ENCODE peak calls at places on chromosomes 13 and 19, in seven cellular contexts. V is astrocyte of the spinal cord; H is nephron progenitor cell; D is CD4-positive, alpha-beta T cell; F is AG04449; U is upper lobe of right lung; I is cardiac fibroblast. A is an unnamed sample.

GRCh38 chr13:26991508-26992181 is 180.0 kb downstream of the USP12 start:
- DNase-seq in V (no peak), H (no peak), D (no peak), F (no peak), U (no peak), I (no peak), A (no peak)

GRCh38 chr19:46574533-46574932 is 26.6 kb upstream of the CALM3 start:
- DNase-seq in V (no peak), H (no peak), D (peak; percentile 11), F (no peak), U (no peak), I (no peak), A (no peak)

GRCh38 chr19:31270897-31271568 is 78.2 kb downstream of the TSHZ3 start:
- DNase-seq in V (peak; percentile 85), H (peak; percentile 35), D (no peak), F (no peak), U (peak; percentile 37), I (peak; percentile 67), A (no peak)

GRCh38 chr13:113050856-113051431 is 54.6 kb upstream of the F7 start:
- DNase-seq in V (no peak), H (peak; percentile 35), D (no peak), F (no peak), U (no peak), I (no peak), A (no peak)

GRCh38 chr19:57334191-57334590 is 13.9 kb downstream of the ZNF543 start:
- DNase-seq in V (no peak), H (no peak), D (no peak), F (no peak), U (no peak), I (peak; percentile 14), A (no peak)

GRCh38 chr13:50887153-50887552 is 22.4 kb upstream of the RNASEH2B start:
- DNase-seq in V (no peak), H (no peak), D (no peak), F (no peak), U (no peak), I (no peak), A (no peak)

GRCh38 chr19:47305309-47305751 is 4.3 kb upstream of the C5AR1 start:
- DNase-seq in V (peak; percentile 86), H (peak; percentile 85), D (peak; percentile 46), F (peak; percentile 41), U (peak; percentile 84), I (peak; percentile 96), A (peak; percentile 75)

GRCh38 chr13:113029061-113029445 is 60.0 kb downstream of the MCF2L start:
- DNase-seq in V (no peak), H (no peak), D (no peak), F (no peak), U (no peak), I (no peak), A (no peak)

GRCh38 chr19:27705896-27706295 is 1507.1 kb downstream of the UQCRFS1 start:
- DNase-seq in V (no peak), H (no peak), D (no peak), F (no peak), U (no peak), I (no peak), A (no peak)

GRCh38 chr13:23506821-23507210 is 63.4 kb upstream of the TNFRSF19 start:
- DNase-seq in V (peak; percentile 90), H (peak; percentile 8), D (no peak), F (peak; percentile 76), U (no peak), I (peak; percentile 86), A (no peak)

GRCh38 chr19:52923782-52924593 is 760 bp upstream of the ZNF888 start:
- DNase-seq in V (no peak), H (no peak), D (no peak), F (no peak), U (peak; percentile 87), I (peak; percentile 49), A (peak; percentile 35)

GRCh38 chr19:29532097-29532496 is 6.3 kb downstream of the VSTM2B start:
- DNase-seq in V (no peak), H (no peak), D (no peak), F (no peak), U (no peak), I (no peak), A (no peak)

GRCh38 chr19:5536337-5536894 is 31.3 kb downstream of the TINCR start:
- DNase-seq in V (peak; percentile 61), H (peak; percentile 82), D (no peak), F (no peak), U (peak; percentile 80), I (peak; percentile 26), A (peak; percentile 68)

GRCh38 chr13:35912841-35913240 is 218.3 kb downstream of the DCLK1 start:
- DNase-seq in V (no peak), H (no peak), D (no peak), F (no peak), U (no peak), I (no peak), A (no peak)
- TF ChIP-seq CTCF in V (no peak), H (no peak), D (no peak), F (no peak), U (no peak), I (no peak), A (no peak)

GRCh38 chr13:76385606-76386005 is 500.6 kb downstream of the KCTD12 start:
- DNase-seq in V (no peak), H (no peak), D (no peak), F (no peak), U (no peak), I (peak; percentile 24), A (no peak)
- TF ChIP-seq CTCF in V (no peak), H (no peak), D (no peak), F (no peak), U (no peak), I (no peak), A (no peak)

DNA sequence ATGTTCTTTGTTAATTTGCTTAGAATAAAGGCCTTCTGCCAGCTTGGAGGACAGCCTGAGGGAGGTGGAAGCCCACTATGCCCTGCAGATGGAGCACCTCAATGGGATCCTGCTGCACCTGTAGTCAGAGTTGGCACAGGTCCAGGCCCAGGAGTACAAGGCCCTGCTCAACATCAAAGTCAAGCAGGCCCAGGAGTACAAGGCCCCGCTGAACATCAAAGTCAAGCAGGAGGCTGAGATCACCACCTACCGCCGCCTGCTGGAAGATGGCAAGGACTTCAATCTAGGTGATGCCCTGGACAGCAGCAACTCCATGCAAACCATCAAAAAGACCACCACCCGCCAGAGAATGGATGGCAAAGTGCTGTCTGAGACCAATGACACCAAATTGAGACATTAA is 41.7 kb downstream of the ZNF85 start:
- DNase-seq in V (no peak), H (no peak), D (no peak), F (no peak), U (no peak), I (no peak), A (no peak)
- TF ChIP-seq CTCF in V (no peak), H (no peak), D (no peak), F (no peak), U (no peak), I (no peak), A (no peak)

GRCh38 chr13:49789961-49790360 is 2.5 kb downstream of the KPNA3 start:
- DNase-seq in V (no peak), H (no peak), D (no peak), F (no peak), U (no peak), I (no peak), A (no peak)

GRCh38 chr13:49791753-49792549 is 531 bp downstream of the KPNA3 start:
- DNase-seq in V (peak; percentile 50), H (peak; percentile 67), D (peak; percentile 31), F (no peak), U (peak; percentile 82), I (peak; percentile 43), A (peak; percentile 54)

GRCh38 chr13:49791214-49791752 is 1.2 kb downstream of the KPNA3 start:
- DNase-seq in V (peak; percentile 51), H (no peak), D (no peak), F (no peak), U (no peak), I (peak; percentile 41), A (peak; percentile 4)

GRCh38 chr13:49792550-49793324 is at the start of gene KPNA3:
- DNase-seq in V (peak; percentile 99), H (peak; percentile 95), D (peak; percentile 96), F (peak; percentile 76), U (peak; percentile 98), I (peak; percentile 96), A (peak; percentile 91)
- TF ChIP-seq CTCF in V (no peak), H (no peak), D (no peak), F (peak; percentile 14), U (no peak), I (no peak), A (no peak)

DNA sequence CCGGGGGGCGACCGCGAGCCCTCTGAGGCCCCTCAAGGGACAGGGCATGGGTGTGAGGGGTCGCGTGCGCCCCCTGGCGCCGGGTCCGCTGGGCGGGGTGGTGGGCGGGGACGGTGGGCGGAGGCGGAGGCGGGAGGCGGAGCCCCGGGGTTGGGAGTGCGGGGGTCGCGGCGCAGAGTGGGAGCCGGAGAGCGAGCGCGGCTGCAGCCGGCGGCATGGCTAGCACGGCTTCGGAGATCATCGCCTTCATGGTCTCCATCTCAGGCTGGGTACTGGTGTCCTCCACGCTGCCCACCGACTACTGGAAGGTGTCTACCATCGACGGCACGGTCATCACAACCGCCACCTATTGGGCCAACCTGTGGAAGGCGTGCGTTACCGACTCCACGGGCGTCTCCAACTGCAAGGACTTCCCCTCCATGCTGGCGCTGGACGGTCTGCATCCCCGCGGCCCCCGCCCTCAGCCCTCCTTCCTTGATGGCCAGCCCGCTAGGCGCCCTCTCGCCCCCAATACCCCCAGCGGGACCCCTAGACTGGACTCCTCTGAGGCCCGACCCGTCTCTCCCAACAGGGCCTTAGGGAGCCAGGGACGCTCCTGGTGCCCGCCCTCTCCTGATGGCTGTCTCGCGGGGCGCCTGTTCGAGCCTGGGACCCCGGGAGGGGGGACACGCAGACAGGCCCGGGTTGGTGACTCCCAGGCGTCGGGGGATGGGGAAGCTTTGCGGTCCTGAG is at the start of gene CLDN10:
- DNase-seq in V (no peak), H (peak; percentile 84), D (no peak), F (no peak), U (no peak), I (no peak), A (peak; percentile 78)
- TF ChIP-seq CTCF in V (no peak), H (peak; percentile 63), D (no peak), F (no peak), U (no peak), I (no peak), A (peak; percentile 73)

DNA sequence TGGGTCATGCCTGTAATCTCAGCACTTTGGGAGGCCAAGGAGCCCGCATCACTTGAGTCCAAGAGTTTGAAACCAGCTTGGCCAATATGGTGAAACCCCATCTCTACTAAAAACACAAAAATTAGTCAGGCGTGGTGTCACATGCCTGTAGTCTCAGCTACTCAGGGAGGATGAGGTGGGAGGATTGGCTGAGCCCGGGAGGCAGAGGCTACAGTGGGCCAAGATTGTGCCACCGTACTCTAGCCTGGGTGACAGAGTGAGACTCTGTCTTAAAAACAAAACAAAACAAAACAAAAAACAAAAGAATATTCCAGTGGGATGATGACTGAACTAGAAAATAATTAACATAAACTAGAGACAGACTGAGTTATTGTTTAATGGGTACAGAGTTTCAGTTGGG is 81.7 kb upstream of the ABCC4 start:
- DNase-seq in V (no peak), H (no peak), D (no peak), F (no peak), U (no peak), I (no peak), A (no peak)
- TF ChIP-seq CTCF in V (no peak), H (no peak), D (no peak), F (no peak), U (no peak), I (no peak), A (no peak)